ENCODE peak calls at places on chromosome 10, in seven cellular contexts. N is GM12891, O is HepG2, F is GM12878, L is H1, P is K562, A is SK-N-SH. B is an unnamed sample.

GRCh38 chr10:75003891-75004290 is 107.6 kb upstream of the SAMD8 start:
- DNase-seq in N (no peak), L (no peak), O (no peak), P (no peak), F (no peak), A (no peak), B (no peak)

GRCh38 chr10:90742189-90742588 is 115.7 kb downstream of the HTR7 start:
- DNase-seq in O (no peak), P (no peak), F (no peak), N (no peak), L (no peak), A (no peak), B (no peak)

GRCh38 chr10:4353964-4354363 is 472.0 kb upstream of the AKR1E2 start:
- DNase-seq in O (no peak), L (no peak), F (no peak), N (no peak), A (no peak), P (no peak), B (no peak)

GRCh38 chr10:112991888-112992491 is 41.9 kb downstream of the TCF7L2 start:
- DNase-seq in P (no peak), A (no peak), L (no peak), O (peak), F (no peak), N (no peak), B (no peak)

GRCh38 chr10:127018298-127018650 is 113.0 kb downstream of the DOCK1 start:
- DNase-seq in N (no peak), O (no peak), F (no peak), A (no peak), P (no peak), L (no peak), B (no peak)

GRCh38 chr10:113475381-113475807 is 77.5 kb upstream of the HABP2 start:
- DNase-seq in A (no peak), P (no peak), O (no peak), F (no peak), L (no peak), N (no peak), B (no peak)

GRCh38 chr10:117609095-117609821 is 66.7 kb downstream of the EMX2 start:
- DNase-seq in A (no peak), P (no peak), N (no peak), O (peak), F (no peak), L (no peak), B (no peak)

GRCh38 chr10:133159950-133160812 is at the start of gene KNDC1:
- DNase-seq in F (no peak), O (no peak), P (peak), A (peak), N (no peak), L (no peak), B (no peak)

GRCh38 chr10:93222211-93222754 is 148.6 kb downstream of the CYP26A1 start:
- DNase-seq in N (no peak), F (no peak), O (no peak), A (no peak), P (no peak), L (no peak), B (no peak)

GRCh38 chr10:119549247-119549999 is 6.9 kb upstream of the RGS10 start:
- DNase-seq in F (no peak), L (no peak), A (no peak), P (no peak), N (no peak), O (no peak), B (no peak)

GRCh38 chr10:43427166-43427825 is 9.6 kb upstream of the ZNF487 start:
- DNase-seq in P (no peak), L (no peak), F (no peak), N (no peak), O (no peak), A (no peak), B (no peak)

GRCh38 chr10:107915277-107915634 is 750.8 kb upstream of the SORCS1 start:
- DNase-seq in F (no peak), P (no peak), L (no peak), O (peak), A (no peak), N (no peak), B (no peak)

GRCh38 chr10:117720931-117721826 is 178.6 kb downstream of the EMX2 start:
- DNase-seq in O (no peak), P (no peak), N (no peak), F (no peak), A (no peak), L (peak), B (no peak)

GRCh38 chr10:32205666-32206065 is 141.3 kb downstream of the EPC1 start:
- DNase-seq in F (no peak), L (no peak), O (no peak), P (no peak), A (no peak), N (no peak), B (no peak)

GRCh38 chr10:17643339-17643754 is 604 bp upstream of the STAM start:
- DNase-seq in P (peak), A (peak), L (no peak), O (peak), F (no peak), N (no peak), B (peak)

GRCh38 chr10:5587151-5588079 is 62.7 kb downstream of the CALML3 start:
- DNase-seq in L (no peak), A (no peak), N (no peak), O (no peak), F (no peak), P (no peak), B (no peak)

GRCh38 chr10:52217531-52217930 is 96.5 kb upstream of the DKK1 start:
- DNase-seq in F (no peak), N (no peak), P (no peak), O (no peak), L (no peak), A (no peak), B (no peak)

GRCh38 chr10:98556061-98556460 is 109.3 kb upstream of the HPS1 start:
- DNase-seq in A (no peak), N (no peak), P (no peak), O (no peak), L (no peak), F (no peak), B (no peak)

GRCh38 chr10:89683911-89684310 is 17.5 kb upstream of the KIF20B start:
- DNase-seq in N (no peak), P (no peak), L (no peak), F (no peak), A (no peak), O (no peak), B (no peak)

GRCh38 chr10:120406380-120406779 is 50.6 kb upstream of the PLPP4 start:
- DNase-seq in N (no peak), F (no peak), P (no peak), O (peak), A (no peak), L (no peak), B (no peak)

GRCh38 chr10:78427497-78428031 is 393.9 kb downstream of the RPS24 start:
- DNase-seq in L (no peak), N (no peak), A (no peak), O (no peak), F (no peak), P (no peak), B (no peak)

GRCh38 chr10:3091346-3091787 is 24.0 kb downstream of the PFKP start:
- DNase-seq in A (no peak), O (peak), N (no peak), F (no peak), L (no peak), P (no peak), B (no peak)

GRCh38 chr10:122142652-122143237 is 128.4 kb upstream of the BTBD16 start:
- DNase-seq in F (no peak), N (peak), O (no peak), A (peak), L (peak), P (peak), B (no peak)

GRCh38 chr10:7027237-7027912 is 383.5 kb downstream of the SFMBT2 start:
- DNase-seq in N (no peak), O (no peak), F (no peak), P (no peak), L (no peak), A (peak), B (no peak)

GRCh38 chr10:112375721-112376577 is 2.0 kb downstream of the ACSL5 start:
- DNase-seq in P (no peak), N (peak), F (peak), A (no peak), L (no peak), O (peak), B (peak)

GRCh38 chr10:25614652-25615051 is 319.4 kb upstream of the MYO3A start:
- DNase-seq in F (no peak), N (no peak), P (no peak), A (no peak), L (no peak), O (no peak), B (no peak)

GRCh38 chr10:25616903-25617592 is 317.0 kb upstream of the MYO3A start:
- DNase-seq in P (no peak), O (no peak), N (no peak), F (no peak), A (no peak), L (no peak), B (no peak)

DNA sequence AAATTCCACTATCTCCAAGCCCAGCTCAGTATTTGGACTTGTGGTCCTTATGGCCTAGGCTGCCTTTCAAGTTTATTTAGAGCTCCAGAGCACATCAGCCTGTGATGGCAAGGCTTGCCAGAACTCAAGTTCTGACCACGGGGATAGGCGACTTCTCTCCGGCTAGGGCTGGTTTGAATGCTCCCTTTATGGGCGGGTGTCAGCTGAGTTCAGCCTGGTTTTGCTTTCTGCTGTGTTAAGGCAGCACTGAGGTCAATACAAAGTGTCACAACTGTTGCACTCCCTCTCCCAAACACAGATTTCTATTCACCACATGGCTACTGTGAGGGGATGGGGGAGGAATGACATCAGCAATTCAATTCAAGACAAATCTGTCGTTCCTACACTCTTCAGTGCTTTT is 318.1 kb upstream of the MYO3A start:
- DNase-seq in P (no peak), O (no peak), F (no peak), A (no peak), N (no peak), L (no peak), B (no peak)
- TF ChIP-seq TAF1 in P (no peak), O (no peak), F (no peak), A (no peak), N (no peak), L (no peak), B (no peak)

DNA sequence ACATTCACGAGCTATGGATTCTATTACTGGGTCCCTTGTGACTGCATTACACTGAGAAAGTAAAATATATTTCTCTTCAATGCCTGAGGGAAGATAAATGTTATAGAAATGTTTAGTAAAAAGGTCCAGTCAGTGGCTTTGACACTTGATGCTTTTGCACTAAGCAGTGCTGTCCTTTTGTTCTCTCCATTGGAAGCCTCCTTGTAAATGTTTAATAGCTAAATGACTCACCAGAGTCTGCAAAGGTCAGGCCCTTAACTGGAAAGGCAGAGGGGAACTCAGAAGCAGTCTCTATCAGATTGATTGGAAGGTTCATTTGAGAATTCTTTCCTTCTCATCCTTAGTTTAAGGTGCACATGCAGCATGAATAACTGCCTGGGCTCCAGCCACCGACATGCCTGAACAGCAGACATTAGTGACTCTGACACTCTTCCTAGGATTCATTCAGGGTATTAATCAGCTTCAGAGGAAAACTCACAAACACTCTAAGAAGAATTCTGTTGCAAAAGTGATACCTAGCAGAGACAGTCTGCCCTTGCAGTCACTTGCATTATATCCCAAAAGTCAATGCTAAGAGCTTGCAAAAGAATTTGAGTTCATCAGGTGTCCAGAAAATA is 11.5 kb upstream of the EDRF1 start:
- DNase-seq in P (no peak), O (peak), F (no peak), A (no peak), N (no peak), L (no peak), B (no peak)
- TF ChIP-seq POLR2AphosphoS5 in P (no peak), O (no peak), F (no peak), A (no peak), N (no peak), L (no peak), B (no peak)

DNA sequence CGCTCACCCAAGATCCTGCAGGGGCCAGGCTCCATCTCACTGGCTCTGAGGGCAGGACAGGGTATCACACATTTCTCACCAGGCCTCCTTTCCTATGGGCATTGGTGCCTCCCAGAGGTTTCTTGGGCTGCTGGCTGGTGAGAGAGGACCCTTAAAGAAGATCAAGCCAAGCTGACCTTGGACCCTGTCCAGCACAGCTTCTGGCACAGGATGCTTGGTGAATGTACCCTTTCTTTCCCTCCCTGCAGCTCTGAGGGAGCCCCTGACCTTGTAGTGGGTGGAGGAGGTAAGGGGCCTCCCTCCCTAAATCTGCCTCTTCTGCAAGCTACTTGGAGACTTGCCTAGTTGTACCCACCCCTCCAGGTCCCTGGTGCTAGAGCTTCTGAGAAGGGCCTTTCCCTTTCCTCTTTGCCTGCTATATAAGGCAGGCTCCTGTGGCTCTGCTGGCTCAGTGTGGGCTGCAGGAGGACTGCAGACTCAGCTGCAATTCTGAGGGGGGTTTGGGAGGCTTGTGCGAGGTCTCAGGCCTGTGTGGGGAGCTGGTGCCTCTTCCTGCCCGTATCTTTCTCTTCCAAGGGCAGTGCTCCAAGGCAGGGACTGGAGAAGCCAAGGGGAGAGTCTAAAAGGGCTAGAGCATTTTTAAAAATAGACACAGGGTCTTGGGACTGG is 11.8 kb upstream of the TRIM8 start:
- DNase-seq in P (no peak), N (no peak), F (no peak), L (no peak), O (no peak), A (no peak), B (no peak)
- TF ChIP-seq TAF1 in P (no peak), N (no peak), F (no peak), L (no peak), O (no peak), A (no peak), B (no peak)

GRCh38 chr10:87095241-87095945 is 387 bp downstream of the SHLD2 start:
- DNase-seq in P (no peak), O (peak), N (peak), F (peak), A (peak), L (peak), B (peak)

GRCh38 chr10:87092861-87093460 is 1.7 kb downstream of the GLUD1 start:
- DNase-seq in N (no peak), O (peak), L (peak), A (no peak), F (peak), P (no peak), B (no peak)

GRCh38 chr10:87092356-87092860 is 2.2 kb downstream of the GLUD1 start:
- DNase-seq in L (no peak), O (no peak), P (no peak), N (no peak), A (no peak), F (no peak), B (no peak)

GRCh38 chr10:87094373-87095240 is at the start of the genes GLUD1 and SHLD2:
- DNase-seq in O (peak), P (peak), N (peak), F (peak), A (peak), L (peak), B (peak)

GRCh38 chr10:87093461-87094372 is 926 bp downstream of the GLUD1 start:
- DNase-seq in F (no peak), O (peak), N (peak), L (peak), A (peak), P (peak), B (peak)
- TF ChIP-seq POLR2AphosphoS5 in F (no peak), O (no peak), N (no peak), L (peak), A (no peak), P (peak), B (no peak)

GRCh38 chr10:13417459-13418126 is 69.5 kb upstream of the SEPHS1 start:
- DNase-seq in L (no peak), A (no peak), N (no peak), F (no peak), P (peak), O (no peak), B (no peak)

GRCh38 chr10:13416760-13417159 is 68.7 kb upstream of the SEPHS1 start:
- DNase-seq in N (no peak), P (no peak), A (no peak), O (no peak), L (no peak), F (no peak), B (no peak)

GRCh38 chr10:13414137-13414536 is 66.0 kb upstream of the SEPHS1 start:
- DNase-seq in N (no peak), F (no peak), P (no peak), L (no peak), A (no peak), O (no peak), B (no peak)

GRCh38 chr10:13412894-13413293 is 64.8 kb upstream of the SEPHS1 start:
- DNase-seq in N (no peak), O (no peak), L (no peak), P (no peak), F (no peak), A (no peak), B (no peak)

DNA sequence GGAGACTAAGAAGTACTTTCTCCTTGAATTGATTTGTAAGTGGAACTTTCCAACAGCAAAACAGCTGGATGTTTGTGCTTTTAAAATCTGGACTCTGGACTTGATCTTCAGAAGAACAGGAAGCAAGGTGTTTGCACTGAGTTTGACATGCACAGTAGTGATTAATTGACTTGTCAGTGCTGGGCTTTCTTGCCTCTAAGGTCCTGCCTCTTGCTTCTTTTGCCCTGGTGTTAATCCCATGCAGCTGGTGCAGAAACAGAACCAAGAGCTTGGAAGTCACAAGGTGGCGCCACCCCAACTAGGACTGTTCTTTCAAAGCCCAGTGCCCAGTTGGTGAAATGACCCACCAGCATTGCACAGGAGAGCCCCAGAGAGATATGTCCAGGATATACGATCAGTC is 66.8 kb upstream of the SEPHS1 start:
- DNase-seq in O (peak), A (peak), N (no peak), L (peak), F (no peak), P (peak), B (no peak)
- TF ChIP-seq TAF1 in O (no peak), A (no peak), N (no peak), L (no peak), F (no peak), P (no peak), B (no peak)

DNA sequence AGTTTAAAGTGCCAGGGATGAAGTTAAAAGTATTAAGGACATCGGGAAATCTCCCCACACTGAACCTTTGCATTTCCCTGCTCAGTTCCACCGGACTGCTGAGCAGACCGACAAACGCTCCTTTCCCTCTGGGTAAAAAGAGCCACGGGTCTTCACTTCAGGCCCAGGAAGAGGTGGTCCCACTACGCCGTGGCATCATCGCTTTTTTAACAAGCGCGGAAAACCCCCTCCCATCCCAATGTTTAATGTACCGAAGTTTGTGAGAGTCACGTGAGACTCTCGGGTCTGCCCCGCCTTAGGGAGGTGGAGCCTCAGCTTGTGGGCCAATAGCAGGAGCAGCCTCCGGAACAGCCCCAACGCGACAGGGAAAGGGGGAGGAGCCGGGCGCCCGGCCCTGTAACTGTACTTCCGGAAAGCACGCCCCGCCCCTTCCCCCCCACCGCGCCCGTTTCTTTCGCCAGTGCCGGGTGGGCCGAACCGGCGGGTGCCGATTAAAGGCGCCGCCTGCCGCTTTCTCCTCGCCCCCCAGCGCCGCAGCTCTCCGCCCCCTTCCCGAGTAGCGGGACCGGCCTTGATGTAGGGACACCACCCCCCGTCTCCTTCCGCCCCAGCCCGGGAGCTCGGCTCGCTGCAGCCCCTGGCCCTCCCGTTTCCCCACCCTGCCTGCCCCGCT is 2.3 kb upstream of the TRIM8 start:
- DNase-seq in L (peak), A (peak), N (peak), P (peak), O (peak), F (peak), B (peak)
- TF ChIP-seq POLR2AphosphoS5 in L (peak), A (peak), N (no peak), P (no peak), O (peak), F (peak), B (no peak)

B was measured in GM12892.